ENCODE peak calls at places on chromosomes 7 and 10, in nine cellular contexts. R, P, V, Z, B, W, E, M and T are unnamed samples.

GRCh38 chr7:12069757-12070156 is 141.3 kb upstream of the TMEM106B start:
- DNase-seq in E (no peak), M (no peak), R (no peak), P (no peak), V (no peak), B (no peak), W (no peak), Z (no peak), T (no peak)

GRCh38 chr7:33581239-33581638 is 324.1 kb upstream of the BMPER start:
- DNase-seq in W (no peak), B (no peak), M (no peak), V (no peak), P (no peak), R (no peak), E (no peak), Z (no peak), T (no peak)

GRCh38 chr7:141074162-141074989 is 512 bp downstream of the TMEM178B start:
- DNase-seq in R (peak), W (no peak), P (peak), Z (peak), E (peak), M (peak), V (no peak), B (peak), T (no peak)

GRCh38 chr10:119336599-119336998 is 129.2 kb downstream of the GRK5 start:
- DNase-seq in P (no peak), R (no peak), W (no peak), B (no peak), V (no peak), M (no peak), Z (peak), E (no peak), T (no peak)

GRCh38 chr10:11515596-11516418 is 95.6 kb downstream of the USP6NL start:
- DNase-seq in W (peak), E (no peak), B (peak), M (peak), V (peak), P (no peak), R (peak), Z (peak), T (peak)

GRCh38 chr10:28382520-28383269 is 79.8 kb upstream of the MPP7 start:
- DNase-seq in E (no peak), Z (no peak), M (no peak), V (no peak), R (peak), B (no peak), P (no peak), W (no peak), T (peak)

GRCh38 chr7:116951366-116952292 is 1.7 kb upstream of the ST7 start:
- DNase-seq in R (no peak), W (no peak), B (no peak), V (peak), M (no peak), E (no peak), P (no peak), Z (no peak), T (no peak)

GRCh38 chr10:68647928-68648327 is 73.1 kb upstream of the CCAR1 start:
- DNase-seq in Z (no peak), E (no peak), P (no peak), M (no peak), B (no peak), V (no peak), R (peak), W (no peak), T (no peak)

GRCh38 chr10:66538352-66538751 is 387.5 kb upstream of the LRRTM3 start:
- DNase-seq in R (no peak), P (no peak), V (no peak), W (no peak), E (no peak), B (no peak), Z (peak), M (no peak), T (no peak)

GRCh38 chr7:123607423-123607975 is 5.9 kb downstream of the ASB15 start:
- DNase-seq in V (no peak), R (no peak), E (no peak), Z (no peak), B (no peak), W (no peak), P (no peak), M (no peak), T (no peak)

GRCh38 chr7:157711353-157711888 is 374.6 kb downstream of the DNAJB6 start:
- DNase-seq in E (no peak), R (no peak), P (no peak), B (no peak), V (no peak), W (no peak), M (no peak), Z (no peak), T (no peak)

GRCh38 chr7:20310963-20311742 is 19.5 kb upstream of the ITGB8 start:
- DNase-seq in M (no peak), R (peak), B (no peak), W (no peak), V (peak), Z (peak), P (peak), E (no peak), T (peak)

GRCh38 chr10:125023269-125023668 is 81.3 kb downstream of the ZRANB1 start:
- DNase-seq in P (peak), R (no peak), E (no peak), B (no peak), M (no peak), Z (no peak), V (no peak), W (no peak), T (no peak)

GRCh38 chr10:128943111-128943510 is 523.9 kb upstream of the MGMT start:
- DNase-seq in B (no peak), M (no peak), R (no peak), P (no peak), W (no peak), V (no peak), Z (no peak), E (no peak), T (no peak)

GRCh38 chr7:152574892-152575511 is 100.9 kb downstream of the XRCC2 start:
- DNase-seq in Z (no peak), W (no peak), B (no peak), V (no peak), P (peak), M (no peak), E (no peak), R (peak), T (no peak)

GRCh38 chr10:131749767-131750142 is 151.1 kb upstream of the PPP2R2D start:
- DNase-seq in W (no peak), P (no peak), V (no peak), E (no peak), B (no peak), M (no peak), Z (no peak), R (no peak), T (no peak)

GRCh38 chr7:69430502-69431145 is 167.7 kb upstream of the AUTS2 start:
- DNase-seq in E (no peak), V (no peak), P (no peak), M (no peak), Z (no peak), R (peak), W (no peak), B (no peak), T (no peak)

GRCh38 chr7:133255461-133255860 is 2.6 kb downstream of the EXOC4 start:
- DNase-seq in Z (no peak), W (no peak), P (no peak), M (no peak), B (no peak), R (no peak), V (no peak), E (no peak), T (no peak)

GRCh38 chr10:52485486-52485885 is 171.4 kb downstream of the DKK1 start:
- DNase-seq in E (no peak), V (no peak), M (no peak), Z (no peak), B (no peak), P (no peak), R (no peak), W (no peak), T (no peak)

GRCh38 chr10:60827791-60828488 is 49.7 kb downstream of the CDK1 start:
- DNase-seq in M (no peak), W (no peak), P (no peak), B (peak), Z (no peak), V (no peak), E (no peak), R (peak), T (no peak)

GRCh38 chr10:29618341-29619171 is 16.2 kb downstream of the SVIL start:
- DNase-seq in V (no peak), E (no peak), Z (no peak), W (no peak), M (no peak), P (no peak), B (no peak), R (peak), T (no peak)